ENCODE peak calls at places on chromosomes 11 and 22, in ten cellular contexts. One of them, this sample, is unnamed.

GRCh38 chr11:19768197-19768596 is 55.6 kb downstream of the NAV2 start:
- DNase-seq in psoas muscle: no peak
- DNase-seq in HL-60: no peak
- DNase-seq in left ventricle myocardium inferior: no peak
- DNase-seq in neural progenitor cell: no peak
- DNase-seq in HCT116: no peak
- DNase-seq in spleen: no peak
- DNase-seq in tibial artery: no peak
- DNase-seq in PC-3: no peak
- DNase-seq in thoracic aorta: no peak
- DNase-seq in this sample: no peak

GRCh38 chr11:8095831-8096522 is 15.0 kb downstream of the TUB start:
- DNase-seq in PC-3: no peak
- DNase-seq in HL-60: no peak
- DNase-seq in spleen: peak; percentile 61
- DNase-seq in left ventricle myocardium inferior: no peak
- DNase-seq in tibial artery: no peak
- DNase-seq in neural progenitor cell: no peak
- DNase-seq in psoas muscle: no peak
- DNase-seq in thoracic aorta: no peak
- DNase-seq in HCT116: no peak
- DNase-seq in this sample: no peak

GRCh38 chr11:69227271-69227670 is 66.7 kb upstream of the MYEOV start:
- DNase-seq in psoas muscle: no peak
- DNase-seq in tibial artery: no peak
- DNase-seq in left ventricle myocardium inferior: no peak
- DNase-seq in spleen: no peak
- DNase-seq in neural progenitor cell: no peak
- DNase-seq in PC-3: no peak
- DNase-seq in HCT116: no peak
- DNase-seq in HL-60: no peak
- DNase-seq in thoracic aorta: no peak
- DNase-seq in this sample: no peak

GRCh38 chr11:9760180-9760550 is 96.3 kb downstream of the SWAP70 start:
- DNase-seq in PC-3: peak; percentile 42
- DNase-seq in neural progenitor cell: no peak
- DNase-seq in tibial artery: peak; percentile 97
- DNase-seq in HCT116: no peak
- DNase-seq in HL-60: no peak
- DNase-seq in psoas muscle: peak; percentile 92
- DNase-seq in spleen: no peak
- DNase-seq in thoracic aorta: peak; percentile 82
- DNase-seq in left ventricle myocardium inferior: peak; percentile 95
- DNase-seq in this sample: peak; percentile 76

GRCh38 chr11:31809857-31810778 is 1.0 kb downstream of the PAX6 start:
- DNase-seq in HL-60: no peak
- DNase-seq in tibial artery: no peak
- DNase-seq in PC-3: peak; percentile 43
- DNase-seq in left ventricle myocardium inferior: no peak
- DNase-seq in spleen: peak; percentile 76
- DNase-seq in HCT116: no peak
- DNase-seq in psoas muscle: no peak
- DNase-seq in neural progenitor cell: peak; percentile 70
- DNase-seq in thoracic aorta: no peak
- DNase-seq in this sample: no peak

GRCh38 chr11:65366340-65366773 is 11.8 kb downstream of the TIGD3 start:
- DNase-seq in thoracic aorta: no peak
- DNase-seq in left ventricle myocardium inferior: no peak
- DNase-seq in neural progenitor cell: peak; percentile 85
- DNase-seq in PC-3: peak; percentile 86
- DNase-seq in tibial artery: no peak
- DNase-seq in HCT116: peak; percentile 67
- DNase-seq in HL-60: peak; percentile 56
- DNase-seq in psoas muscle: no peak
- DNase-seq in spleen: no peak
- DNase-seq in this sample: no peak

GRCh38 chr22:40420341-40421081 is 50.1 kb downstream of the SGSM3 start:
- DNase-seq in left ventricle myocardium inferior: peak; percentile 12
- DNase-seq in tibial artery: no peak
- DNase-seq in HCT116: no peak
- DNase-seq in HL-60: no peak
- DNase-seq in thoracic aorta: no peak
- DNase-seq in neural progenitor cell: no peak
- DNase-seq in spleen: peak; percentile 66
- DNase-seq in psoas muscle: no peak
- DNase-seq in PC-3: no peak
- DNase-seq in this sample: no peak

GRCh38 chr11:14258177-14258935 is 100.6 kb downstream of the RRAS2 start:
- DNase-seq in HCT116: peak; percentile 26
- DNase-seq in tibial artery: no peak
- DNase-seq in thoracic aorta: no peak
- DNase-seq in psoas muscle: no peak
- DNase-seq in left ventricle myocardium inferior: no peak
- DNase-seq in neural progenitor cell: peak; percentile 11
- DNase-seq in PC-3: peak; percentile 76
- DNase-seq in spleen: no peak
- DNase-seq in HL-60: no peak
- DNase-seq in this sample: no peak

DNA sequence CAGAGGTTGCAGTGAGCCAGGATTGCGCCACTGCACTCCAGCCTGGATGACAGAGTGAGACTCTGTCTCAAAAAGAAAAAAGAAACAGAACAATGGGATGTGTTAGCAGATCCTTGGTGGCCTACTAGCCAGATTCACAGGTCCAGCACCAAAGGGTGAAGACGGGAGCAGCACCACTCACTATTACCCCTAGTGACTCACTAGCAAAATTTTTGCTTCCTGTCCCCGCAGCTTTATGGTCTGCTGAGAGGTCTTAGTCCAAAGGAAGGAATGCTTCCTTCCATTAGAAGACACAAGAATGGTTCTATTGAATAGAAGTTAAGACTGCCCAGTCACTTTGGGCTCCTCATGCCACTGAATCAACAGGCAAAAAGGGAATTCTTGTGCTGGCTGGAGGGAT is 35.9 kb upstream of the NUP50 start:
- DNase-seq in tibial artery: no peak
- DNase-seq in HCT116: no peak
- DNase-seq in HL-60: no peak
- DNase-seq in PC-3: peak; percentile 58
- DNase-seq in thoracic aorta: no peak
- DNase-seq in psoas muscle: no peak
- DNase-seq in neural progenitor cell: no peak
- DNase-seq in left ventricle myocardium inferior: no peak
- DNase-seq in spleen: no peak
- DNase-seq in this sample: no peak
- H3K27ac ChIP-seq in tibial artery: no peak overlapping the region
- H3K27ac ChIP-seq in HCT116: no peak overlapping the region
- H3K27ac ChIP-seq in HL-60: no peak overlapping the region
- H3K27ac ChIP-seq in PC-3: no peak overlapping the region
- H3K27ac ChIP-seq in thoracic aorta: no peak overlapping the region
- H3K27ac ChIP-seq in psoas muscle: no peak overlapping the region
- H3K27ac ChIP-seq in neural progenitor cell: no peak overlapping the region
- H3K27ac ChIP-seq in left ventricle myocardium inferior: no peak overlapping the region
- H3K27ac ChIP-seq in spleen: no peak overlapping the region
- H3K27ac ChIP-seq in this sample: no peak overlapping the region

GRCh38 chr11:97761175-97761574 is 1259.6 kb upstream of the CNTN5 start:
- DNase-seq in neural progenitor cell: no peak
- DNase-seq in HL-60: no peak
- DNase-seq in left ventricle myocardium inferior: no peak
- DNase-seq in thoracic aorta: no peak
- DNase-seq in PC-3: no peak
- DNase-seq in tibial artery: no peak
- DNase-seq in spleen: no peak
- DNase-seq in HCT116: no peak
- DNase-seq in psoas muscle: no peak
- DNase-seq in this sample: no peak

GRCh38 chr11:97764193-97764592 is 1256.6 kb upstream of the CNTN5 start:
- DNase-seq in PC-3: no peak
- DNase-seq in neural progenitor cell: no peak
- DNase-seq in left ventricle myocardium inferior: no peak
- DNase-seq in psoas muscle: no peak
- DNase-seq in HCT116: no peak
- DNase-seq in HL-60: no peak
- DNase-seq in tibial artery: no peak
- DNase-seq in thoracic aorta: no peak
- DNase-seq in spleen: no peak
- DNase-seq in this sample: no peak

GRCh38 chr11:97770570-97770969 is 1250.2 kb upstream of the CNTN5 start:
- DNase-seq in thoracic aorta: no peak
- DNase-seq in spleen: no peak
- DNase-seq in left ventricle myocardium inferior: no peak
- DNase-seq in HL-60: no peak
- DNase-seq in HCT116: no peak
- DNase-seq in neural progenitor cell: no peak
- DNase-seq in psoas muscle: no peak
- DNase-seq in tibial artery: no peak
- DNase-seq in PC-3: no peak
- DNase-seq in this sample: no peak

GRCh38 chr11:97764605-97765004 is 1256.1 kb upstream of the CNTN5 start:
- DNase-seq in neural progenitor cell: no peak
- DNase-seq in psoas muscle: no peak
- DNase-seq in HL-60: no peak
- DNase-seq in PC-3: no peak
- DNase-seq in spleen: no peak
- DNase-seq in tibial artery: no peak
- DNase-seq in HCT116: no peak
- DNase-seq in thoracic aorta: no peak
- DNase-seq in left ventricle myocardium inferior: no peak
- DNase-seq in this sample: no peak
- H3K4me3 ChIP-seq in neural progenitor cell: no peak overlapping the region
- H3K4me3 ChIP-seq in psoas muscle: no peak overlapping the region
- H3K4me3 ChIP-seq in HL-60: no peak overlapping the region
- H3K4me3 ChIP-seq in PC-3: no peak overlapping the region
- H3K4me3 ChIP-seq in spleen: no peak overlapping the region
- H3K4me3 ChIP-seq in tibial artery: no peak overlapping the region
- H3K4me3 ChIP-seq in HCT116: no peak overlapping the region
- H3K4me3 ChIP-seq in thoracic aorta: no peak overlapping the region
- H3K4me3 ChIP-seq in left ventricle myocardium inferior: no peak overlapping the region
- H3K4me3 ChIP-seq in this sample: no peak overlapping the region

GRCh38 chr11:619625-620050 is 3.9 kb upstream of the IRF7 start:
- DNase-seq in left ventricle myocardium inferior: no peak
- DNase-seq in PC-3: no peak
- DNase-seq in HL-60: no peak
- DNase-seq in neural progenitor cell: no peak
- DNase-seq in thoracic aorta: no peak
- DNase-seq in tibial artery: no peak
- DNase-seq in spleen: no peak
- DNase-seq in psoas muscle: no peak
- DNase-seq in HCT116: no peak
- DNase-seq in this sample: no peak

GRCh38 chr11:617248-617911 is 1.6 kb upstream of the IRF7 start:
- DNase-seq in HCT116: no peak
- DNase-seq in HL-60: no peak
- DNase-seq in PC-3: no peak
- DNase-seq in spleen: peak; percentile 84
- DNase-seq in tibial artery: peak; percentile 64
- DNase-seq in neural progenitor cell: no peak
- DNase-seq in left ventricle myocardium inferior: no peak
- DNase-seq in thoracic aorta: no peak
- DNase-seq in psoas muscle: peak; percentile 33
- DNase-seq in this sample: no peak

GRCh38 chr11:618856-619624 is 3.3 kb upstream of the IRF7 start:
- DNase-seq in HCT116: no peak
- DNase-seq in tibial artery: no peak
- DNase-seq in HL-60: no peak
- DNase-seq in spleen: peak; percentile 74
- DNase-seq in PC-3: no peak
- DNase-seq in thoracic aorta: no peak
- DNase-seq in psoas muscle: peak; percentile 13
- DNase-seq in neural progenitor cell: no peak
- DNase-seq in left ventricle myocardium inferior: no peak
- DNase-seq in this sample: no peak

GRCh38 chr11:616320-617220 is 820 bp upstream of the IRF7 start:
- DNase-seq in HCT116: no peak
- DNase-seq in psoas muscle: peak; percentile 34
- DNase-seq in left ventricle myocardium inferior: no peak
- DNase-seq in thoracic aorta: no peak
- DNase-seq in tibial artery: peak; percentile 72
- DNase-seq in PC-3: no peak
- DNase-seq in neural progenitor cell: no peak
- DNase-seq in HL-60: peak; percentile 60
- DNase-seq in spleen: peak; percentile 84
- DNase-seq in this sample: no peak

DNA sequence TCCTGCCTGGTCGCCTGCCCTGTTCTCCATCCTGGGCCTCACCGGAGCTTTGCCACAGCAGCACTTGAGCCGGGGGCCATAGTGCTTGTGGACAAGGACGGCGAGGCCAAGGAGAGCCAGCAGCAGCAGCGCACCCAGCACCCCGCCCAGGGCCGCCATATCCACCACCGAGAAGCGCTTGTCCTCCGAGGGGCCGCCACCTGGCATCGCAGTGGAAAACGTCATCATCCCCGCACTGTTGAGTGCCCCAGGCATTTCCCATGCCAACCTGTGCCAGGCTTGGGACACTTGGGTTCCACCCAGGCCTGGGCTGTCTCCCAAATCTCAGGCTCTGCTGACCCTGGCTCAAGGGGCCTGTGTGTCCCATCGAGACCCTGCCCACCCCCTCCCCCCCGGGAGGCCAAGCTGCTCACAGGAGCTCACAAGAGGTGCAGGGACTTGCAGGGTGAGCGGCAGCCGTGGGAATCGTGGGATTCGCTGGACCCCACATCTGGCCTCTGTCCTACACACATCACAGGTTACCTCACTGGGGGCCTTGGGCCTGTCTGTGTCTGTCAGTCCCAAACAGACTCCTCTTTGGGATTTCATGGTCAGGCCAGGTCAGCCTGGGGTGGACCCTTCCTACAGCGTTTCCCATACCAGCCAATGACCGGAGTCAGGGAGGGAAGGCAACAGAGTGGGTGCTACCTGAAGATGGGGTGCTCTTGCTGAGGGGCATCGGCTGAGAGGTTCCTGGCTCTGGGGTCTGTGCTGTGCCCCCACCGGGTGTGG is 2.3 kb upstream of the IRF7 start:
- DNase-seq in spleen: no peak
- DNase-seq in thoracic aorta: no peak
- DNase-seq in psoas muscle: no peak
- DNase-seq in tibial artery: no peak
- DNase-seq in HL-60: no peak
- DNase-seq in left ventricle myocardium inferior: no peak
- DNase-seq in neural progenitor cell: no peak
- DNase-seq in HCT116: no peak
- DNase-seq in PC-3: no peak
- DNase-seq in this sample: no peak
- TF ChIP-seq CTCF in spleen: no peak
- TF ChIP-seq CTCF in thoracic aorta: no peak
- TF ChIP-seq CTCF in psoas muscle: no peak
- TF ChIP-seq CTCF in tibial artery: no peak
- TF ChIP-seq CTCF in HL-60: no peak
- TF ChIP-seq CTCF in left ventricle myocardium inferior: no peak
- TF ChIP-seq CTCF in neural progenitor cell: no peak
- TF ChIP-seq CTCF in HCT116: no peak
- TF ChIP-seq CTCF in PC-3: no peak
- TF ChIP-seq CTCF in this sample: no peak

GRCh38 chr11:94141511-94142307 is 13.1 kb downstream of the PANX1 start:
- DNase-seq in neural progenitor cell: peak; percentile 25
- DNase-seq in PC-3: peak; percentile 79
- DNase-seq in left ventricle myocardium inferior: no peak
- DNase-seq in spleen: no peak
- DNase-seq in tibial artery: no peak
- DNase-seq in thoracic aorta: no peak
- DNase-seq in HL-60: no peak
- DNase-seq in psoas muscle: no peak
- DNase-seq in HCT116: no peak
- DNase-seq in this sample: no peak

GRCh38 chr11:94140154-94140655 is 11.6 kb downstream of the PANX1 start:
- DNase-seq in HCT116: no peak
- DNase-seq in left ventricle myocardium inferior: no peak
- DNase-seq in spleen: no peak
- DNase-seq in psoas muscle: no peak
- DNase-seq in neural progenitor cell: no peak
- DNase-seq in thoracic aorta: no peak
- DNase-seq in PC-3: no peak
- DNase-seq in HL-60: no peak
- DNase-seq in tibial artery: no peak
- DNase-seq in this sample: no peak

GRCh38 chr11:94144233-94144632 is 15.6 kb downstream of the PANX1 start:
- DNase-seq in thoracic aorta: no peak
- DNase-seq in HL-60: no peak
- DNase-seq in left ventricle myocardium inferior: no peak
- DNase-seq in PC-3: peak; percentile 46
- DNase-seq in HCT116: no peak
- DNase-seq in tibial artery: no peak
- DNase-seq in psoas muscle: no peak
- DNase-seq in neural progenitor cell: no peak
- DNase-seq in spleen: no peak
- DNase-seq in this sample: no peak

GRCh38 chr11:94144664-94145063 is 16.0 kb downstream of the PANX1 start:
- DNase-seq in neural progenitor cell: no peak
- DNase-seq in PC-3: no peak
- DNase-seq in spleen: no peak
- DNase-seq in psoas muscle: no peak
- DNase-seq in HL-60: no peak
- DNase-seq in HCT116: no peak
- DNase-seq in thoracic aorta: no peak
- DNase-seq in left ventricle myocardium inferior: no peak
- DNase-seq in tibial artery: no peak
- DNase-seq in this sample: no peak

DNA sequence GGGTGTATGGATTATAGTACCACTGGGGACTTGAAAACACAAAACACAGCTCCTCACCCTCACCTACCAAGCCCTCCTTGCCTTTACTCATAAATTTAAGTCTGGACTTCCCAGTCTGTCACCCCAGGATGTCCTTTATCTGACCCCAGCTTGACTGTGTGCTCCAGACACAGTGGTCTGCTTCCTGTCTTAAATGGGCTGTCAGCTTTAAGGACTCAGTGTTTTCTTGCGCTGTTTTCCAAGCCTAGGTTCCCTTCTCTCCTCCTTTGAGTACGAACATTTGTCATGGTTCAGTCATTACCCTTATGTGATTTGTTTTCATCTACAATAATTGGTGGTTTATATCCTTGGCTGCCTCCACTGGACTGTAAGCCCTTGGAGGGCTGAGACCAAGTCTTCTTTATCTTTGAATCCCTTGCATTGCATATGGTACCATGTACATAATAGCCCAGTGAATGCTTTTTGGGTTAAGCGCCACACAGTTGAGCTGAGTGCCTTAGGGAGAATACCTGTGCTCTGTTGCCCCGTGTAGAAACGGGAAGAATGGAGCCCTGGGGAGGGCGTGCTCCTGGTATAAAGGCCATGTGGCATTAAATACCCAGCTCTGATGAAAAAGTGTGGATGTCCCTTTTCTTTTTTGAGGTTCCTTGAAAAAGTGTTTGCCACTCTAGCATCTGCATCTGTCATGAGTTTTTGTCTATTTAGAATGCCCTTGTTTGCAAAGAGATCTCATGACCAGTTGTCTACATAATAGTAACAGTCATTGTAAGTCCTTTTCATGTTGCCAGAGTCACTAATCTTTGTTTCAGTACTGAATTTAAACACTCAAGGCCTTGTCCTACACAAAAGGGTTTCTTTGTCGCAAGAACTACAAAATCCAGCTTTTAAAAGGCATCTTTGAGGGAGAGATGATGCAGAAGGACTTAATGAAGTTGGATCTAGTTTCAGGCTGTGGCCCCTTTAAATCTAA is 14.0 kb downstream of the PANX1 start:
- DNase-seq in HCT116: no peak
- DNase-seq in neural progenitor cell: no peak
- DNase-seq in spleen: no peak
- DNase-seq in psoas muscle: no peak
- DNase-seq in HL-60: no peak
- DNase-seq in thoracic aorta: no peak
- DNase-seq in PC-3: no peak
- DNase-seq in left ventricle myocardium inferior: no peak
- DNase-seq in tibial artery: no peak
- DNase-seq in this sample: no peak
- H3K27ac ChIP-seq in HCT116: no peak overlapping the region
- H3K27ac ChIP-seq in neural progenitor cell: peak overlapping the region; percentile 22
- H3K27ac ChIP-seq in spleen: no peak overlapping the region
- H3K27ac ChIP-seq in psoas muscle: no peak overlapping the region
- H3K27ac ChIP-seq in HL-60: no peak overlapping the region
- H3K27ac ChIP-seq in thoracic aorta: no peak overlapping the region
- H3K27ac ChIP-seq in PC-3: peak overlapping the region; percentile 79
- H3K27ac ChIP-seq in left ventricle myocardium inferior: no peak overlapping the region
- H3K27ac ChIP-seq in tibial artery: no peak overlapping the region
- H3K27ac ChIP-seq in this sample: peak overlapping the region; percentile 74